ENCODE peak calls at places on chromosomes 12 and 14, in nine cellular contexts. E, A, H, D, I, B, J, K and S are unnamed samples.

GRCh38 chr14:71497645-71498086 is 434.6 kb upstream of the RGS6 start:
- DNase-seq in E (no peak), A (no peak), H (no peak), D (no peak), I (no peak), B (no peak), J (peak; percentile 61), K (no peak), S (no peak)

GRCh38 chr14:75523771-75524171 is 1.5 kb downstream of the BATF start:
- DNase-seq in E (no peak), A (no peak), H (no peak), D (no peak), I (no peak), B (no peak), J (peak; percentile 51), K (no peak), S (no peak)

GRCh38 chr14:103623883-103624482 is 5.0 kb upstream of the KLC1 start:
- DNase-seq in E (no peak), A (no peak), H (no peak), D (no peak), I (no peak), B (no peak), J (no peak), K (no peak), S (no peak)

GRCh38 chr12:106369624-106370346 is 12.2 kb downstream of the POLR3B start:
- DNase-seq in E (no peak), A (no peak), H (no peak), D (no peak), I (no peak), B (no peak), J (peak; percentile 85), K (no peak), S (no peak)

GRCh38 chr12:99619389-99620158 is 28.0 kb upstream of the GARIN6 start:
- DNase-seq in E (no peak), A (no peak), H (no peak), D (peak; percentile 49), I (peak; percentile 1), B (no peak), J (no peak), K (no peak), S (no peak)

GRCh38 chr12:86137936-86138335 is 118.3 kb downstream of the MGAT4C start:
- DNase-seq in E (no peak), A (no peak), H (no peak), D (no peak), I (no peak), B (no peak), J (peak; percentile 89), K (no peak), S (no peak)

GRCh38 chr12:124842800-124843510 is 20.7 kb downstream of the SCARB1 start:
- DNase-seq in E (no peak), A (no peak), H (no peak), D (no peak), I (no peak), B (no peak), J (no peak), K (no peak), S (no peak)

GRCh38 chr14:97538749-97539388 is 741.7 kb downstream of the VRK1 start:
- DNase-seq in E (no peak), A (no peak), H (no peak), D (no peak), I (no peak), B (no peak), J (no peak), K (no peak), S (no peak)

GRCh38 chr14:76473381-76474263 is 97.7 kb downstream of the ESRRB start:
- DNase-seq in E (no peak), A (no peak), H (no peak), D (peak; percentile 59), I (peak; percentile 4), B (no peak), J (no peak), K (no peak), S (no peak)

GRCh38 chr14:23861666-23862065 is 91.9 kb upstream of the DHRS4 start:
- DNase-seq in E (no peak), A (no peak), H (no peak), D (no peak), I (no peak), B (no peak), J (no peak), K (no peak), S (no peak)

GRCh38 chr14:55458800-55459577 is 18.6 kb upstream of the TBPL2 start:
- DNase-seq in E (no peak), A (no peak), H (no peak), D (no peak), I (no peak), B (no peak), J (peak; percentile 59), K (no peak), S (no peak)

GRCh38 chr14:20934148-20934762 is 21.0 kb upstream of the RNASE2 start:
- DNase-seq in E (peak; percentile 0), A (no peak), H (peak; percentile 25), D (peak; percentile 90), I (no peak), B (no peak), J (peak; percentile 8), K (no peak), S (no peak)

GRCh38 chr14:74867673-74868072 is 8.3 kb downstream of the PROX2 start:
- DNase-seq in E (peak; percentile 36), A (peak; percentile 21), H (peak; percentile 27), D (no peak), I (peak; percentile 63), B (no peak), J (no peak), K (peak; percentile 58), S (no peak)

GRCh38 chr12:109510196-109510595 is 32.8 kb downstream of the UBE3B start:
- DNase-seq in E (no peak), A (no peak), H (no peak), D (no peak), I (no peak), B (no peak), J (no peak), K (no peak), S (no peak)

GRCh38 chr14:22231022-22231421 is 358.0 kb downstream of the DAD1 start:
- DNase-seq in E (peak; percentile 15), A (peak; percentile 0), H (no peak), D (no peak), I (no peak), B (no peak), J (no peak), K (peak; percentile 10), S (no peak)

GRCh38 chr12:107660861-107661415 is 24.7 kb upstream of the PWP1 start:
- DNase-seq in E (no peak), A (no peak), H (no peak), D (peak; percentile 33), I (no peak), B (no peak), J (no peak), K (no peak), S (no peak)

GRCh38 chr14:65255583-65256443 is 153.5 kb upstream of the MAX start:
- DNase-seq in E (no peak), A (no peak), H (no peak), D (peak; percentile 84), I (no peak), B (no peak), J (no peak), K (peak; percentile 40), S (no peak)

GRCh38 chr12:113277511-113277910 is 56.2 kb downstream of the TPCN1 start:
- DNase-seq in E (no peak), A (no peak), H (no peak), D (no peak), I (no peak), B (no peak), J (no peak), K (no peak), S (no peak)

GRCh38 chr12:114403690-114404450 is 2.1 kb downstream of the TBX5 start:
- DNase-seq in E (no peak), A (no peak), H (no peak), D (peak; percentile 68), I (no peak), B (no peak), J (no peak), K (no peak), S (no peak)

GRCh38 chr14:82504894-82505293 is 971.2 kb upstream of the SEL1L start:
- DNase-seq in E (no peak), A (no peak), H (no peak), D (no peak), I (no peak), B (no peak), J (no peak), K (no peak), S (no peak)

GRCh38 chr14:101069666-101070362 is 166.3 kb upstream of the RTL1 start:
- DNase-seq in E (no peak), A (no peak), H (no peak), D (no peak), I (no peak), B (peak; percentile 47), J (no peak), K (no peak), S (no peak)

GRCh38 chr12:32115404-32116104 is 8.9 kb downstream of the BICD1 start:
- DNase-seq in E (no peak), A (no peak), H (no peak), D (no peak), I (no peak), B (peak; percentile 90), J (peak; percentile 98), K (no peak), S (no peak)

GRCh38 chr12:62640910-62641448 is 174.4 kb downstream of the MON2 start:
- DNase-seq in E (peak; percentile 11), A (no peak), H (peak; percentile 13), D (no peak), I (no peak), B (no peak), J (peak; percentile 53), K (no peak), S (no peak)

GRCh38 chr14:65226824-65227604 is 124.7 kb upstream of the MAX start:
- DNase-seq in E (no peak), A (no peak), H (no peak), D (no peak), I (no peak), B (no peak), J (peak; percentile 76), K (no peak), S (no peak)

GRCh38 chr12:31412292-31412801 is 86.4 kb upstream of the SINHCAF start:
- DNase-seq in E (no peak), A (no peak), H (no peak), D (peak; percentile 44), I (no peak), B (no peak), J (no peak), K (no peak), S (no peak)

GRCh38 chr12:49543914-49544815 is 5.3 kb downstream of the KCNH3 start:
- DNase-seq in E (no peak), A (no peak), H (no peak), D (peak; percentile 47), I (no peak), B (no peak), J (no peak), K (no peak), S (no peak)

GRCh38 chr12:71562681-71563595 is 100.7 kb downstream of the ZFC3H1 start:
- DNase-seq in E (no peak), A (no peak), H (no peak), D (no peak), I (no peak), B (no peak), J (no peak), K (no peak), S (no peak)

GRCh38 chr14:101870273-101870939 is 94.0 kb upstream of the DYNC1H1 start:
- DNase-seq in E (no peak), A (no peak), H (no peak), D (no peak), I (no peak), B (no peak), J (no peak), K (no peak), S (no peak)

GRCh38 chr12:53949631-53950440 is 4.9 kb upstream of the HOXC12 start:
- DNase-seq in E (no peak), A (no peak), H (no peak), D (peak; percentile 69), I (no peak), B (no peak), J (no peak), K (no peak), S (no peak)

GRCh38 chr12:122265433-122265832 is 861 bp downstream of the VPS33A start:
- DNase-seq in E (no peak), A (no peak), H (no peak), D (no peak), I (no peak), B (no peak), J (peak; percentile 1), K (peak; percentile 43), S (no peak)

GRCh38 chr12:3117144-3117581 is 40.0 kb downstream of the TSPAN9 start:
- DNase-seq in E (no peak), A (no peak), H (no peak), D (no peak), I (no peak), B (no peak), J (no peak), K (no peak), S (no peak)